ENCODE peak calls at places on chromosome 10, in seven cellular contexts. T is EL, D is RPMI7951, S is endothelial cell, G is fibroblast of mammary gland, A is GM04504, Z is NCI-H2171. U is an unnamed sample.

GRCh38 chr10:6019796-6020195 is 42.4 kb downstream of the IL2RA start:
- DNase-seq in A (no peak), T (no peak), Z (no peak), S (no peak), G (no peak), D (no peak), U (no peak)

GRCh38 chr10:119658274-119658673 is 7.1 kb downstream of the BAG3 start:
- DNase-seq in S (no peak), Z (no peak), A (peak), T (peak), G (peak), D (peak), U (peak)

GRCh38 chr10:114471906-114472873 is 67.9 kb upstream of the AFAP1L2 start:
- DNase-seq in D (no peak), Z (no peak), G (no peak), T (no peak), S (no peak), A (no peak), U (no peak)

GRCh38 chr10:124496150-124496549 is 34.5 kb downstream of the LHPP start:
- DNase-seq in S (no peak), Z (no peak), T (no peak), A (no peak), G (no peak), D (no peak), U (no peak)

GRCh38 chr10:69389827-69390490 is 26.8 kb downstream of the TACR2 start:
- DNase-seq in D (peak), G (peak), A (no peak), T (peak), Z (no peak), S (no peak), U (peak)

GRCh38 chr10:43691503-43691902 is 42.8 kb upstream of the ZNF32 start:
- DNase-seq in A (no peak), Z (no peak), G (peak), T (peak), D (peak), S (no peak), U (no peak)

GRCh38 chr10:128881086-128881485 is 586.0 kb upstream of the MGMT start:
- DNase-seq in D (no peak), A (no peak), Z (no peak), S (no peak), T (no peak), G (no peak), U (no peak)

GRCh38 chr10:62047240-62047897 is 145.9 kb downstream of the ARID5B start:
- DNase-seq in A (no peak), S (no peak), D (no peak), G (peak), T (no peak), Z (no peak), U (no peak)

GRCh38 chr10:53893061-53893460 is 908.0 kb downstream of the PCDH15 start:
- DNase-seq in S (no peak), A (no peak), G (no peak), Z (no peak), D (no peak), T (no peak), U (no peak)

GRCh38 chr10:329361-330099 is 194.3 kb downstream of the ZMYND11 start:
- DNase-seq in S (no peak), Z (peak), G (peak), A (peak), D (peak), T (peak), U (no peak)

GRCh38 chr10:13120786-13121499 is 21.0 kb downstream of the OPTN start:
- DNase-seq in S (no peak), G (peak), Z (no peak), T (no peak), A (no peak), D (no peak), U (no peak)

GRCh38 chr10:108132303-108132702 is 967.8 kb upstream of the SORCS1 start:
- DNase-seq in D (peak), Z (no peak), A (no peak), G (no peak), T (no peak), S (no peak), U (no peak)

GRCh38 chr10:116992183-116992582 is 12.8 kb downstream of the SHTN1 start:
- DNase-seq in A (no peak), G (no peak), D (no peak), T (no peak), Z (no peak), S (no peak), U (no peak)

GRCh38 chr10:110498087-110498981 is 627 bp downstream of the DUSP5 start:
- DNase-seq in Z (no peak), S (peak), G (peak), T (no peak), A (no peak), D (peak), U (peak)

GRCh38 chr10:127193125-127193524 is 3.3 kb downstream of the INSYN2A start:
- DNase-seq in A (no peak), S (no peak), T (peak), G (peak), D (no peak), Z (no peak), U (no peak)

GRCh38 chr10:73877533-73878160 is 3.3 kb upstream of the CAMK2G start:
- DNase-seq in A (no peak), T (no peak), S (no peak), Z (no peak), D (no peak), G (no peak), U (no peak)

GRCh38 chr10:71812016-71812912 is 38.8 kb downstream of the PSAP start:
- DNase-seq in S (peak), D (peak), Z (peak), G (peak), A (peak), T (peak), U (peak)

GRCh38 chr10:74778436-74779094 is 47.8 kb upstream of the KAT6B start:
- DNase-seq in S (no peak), A (no peak), Z (no peak), G (no peak), T (no peak), D (no peak), U (no peak)

GRCh38 chr10:96665306-96665705 is 55.0 kb downstream of the PIK3AP1 start:
- DNase-seq in G (peak), A (no peak), S (no peak), D (no peak), T (peak), Z (no peak), U (no peak)

GRCh38 chr10:101650841-101651240 is 44.1 kb downstream of the FBXW4 start:
- DNase-seq in T (no peak), D (no peak), S (no peak), G (no peak), A (no peak), Z (no peak), U (no peak)

GRCh38 chr10:1465421-1465902 is 271.9 kb downstream of the ADARB2 start:
- DNase-seq in Z (no peak), S (no peak), G (no peak), D (no peak), A (no peak), T (no peak), U (no peak)

GRCh38 chr10:6493521-6494451 is 86.3 kb downstream of the PRKCQ start:
- DNase-seq in T (peak), D (peak), G (peak), S (no peak), A (no peak), Z (no peak), U (no peak)

GRCh38 chr10:114544045-114544659 is 113.9 kb downstream of the ABLIM1 start:
- DNase-seq in A (no peak), G (no peak), Z (no peak), S (no peak), T (no peak), D (no peak), U (no peak)

GRCh38 chr10:70381491-70382421 is 669 bp downstream of the LRRC20 start:
- DNase-seq in G (no peak), A (no peak), D (peak), T (peak), Z (peak), S (peak), U (peak)

GRCh38 chr10:62149621-62150020 is 119.0 kb downstream of the RTKN2 start:
- DNase-seq in S (no peak), Z (no peak), A (no peak), G (no peak), D (no peak), T (no peak), U (no peak)

GRCh38 chr10:86876748-86877147 is 80.7 kb downstream of the MMRN2 start:
- DNase-seq in D (no peak), G (peak), A (peak), T (peak), S (no peak), Z (no peak), U (no peak)

GRCh38 chr10:107417446-107417845 is 252.9 kb upstream of the SORCS1 start:
- DNase-seq in Z (no peak), G (peak), S (no peak), A (no peak), T (no peak), D (no peak), U (no peak)

GRCh38 chr10:50552308-50552707 is 71.4 kb downstream of the SGMS1 start:
- DNase-seq in Z (no peak), S (no peak), T (peak), A (peak), G (peak), D (peak), U (no peak)

GRCh38 chr10:79197558-79197957 is 128.8 kb downstream of the ZMIZ1 start:
- DNase-seq in G (no peak), Z (no peak), D (no peak), T (no peak), A (no peak), S (no peak), U (no peak)

GRCh38 chr10:89283174-89283987 is 18.5 kb upstream of the IFIT2 start:
- DNase-seq in T (peak), G (peak), A (no peak), Z (no peak), S (no peak), D (no peak), U (no peak)